ENCODE peak calls at places on chromosomes 12 and 14, in nine cellular contexts. M, X, U, D, I, E, C, G and F are unnamed samples.
A peak's percentile ranks its signal among the peaks of the same experiment; 100 is the strongest.

GRCh38 chr12:116266220-116266619 is 11.3 kb downstream of the MED13L start:
- DNase-seq in M (no peak), X (no peak), U (peak; percentile 36), D (peak; percentile 29), I (no peak), E (no peak), C (no peak), G (no peak), F (no peak)

GRCh38 chr12:117774986-117775775 is 193.6 kb downstream of the KSR2 start:
- DNase-seq in M (no peak), X (no peak), U (no peak), D (peak; percentile 1), I (no peak), E (no peak), C (no peak), G (no peak), F (no peak)

GRCh38 chr14:20818861-20819260 is 16.2 kb upstream of the RNASE1 start:
- DNase-seq in M (no peak), X (no peak), U (no peak), D (no peak), I (no peak), E (no peak), C (no peak), G (no peak), F (no peak)

GRCh38 chr12:104792570-104792969 is 165.5 kb downstream of the SLC41A2 start:
- DNase-seq in M (no peak), X (no peak), U (no peak), D (peak; percentile 74), I (peak; percentile 43), E (peak; percentile 75), C (peak; percentile 73), G (no peak), F (peak; percentile 35)

GRCh38 chr14:99395904-99396530 is 84.6 kb downstream of the SETD3 start:
- DNase-seq in M (no peak), X (peak; percentile 20), U (no peak), D (peak; percentile 36), I (peak; percentile 3), E (no peak), C (peak; percentile 60), G (no peak), F (peak; percentile 55)

GRCh38 chr12:7160183-7160582 is 29.3 kb upstream of the PEX5 start:
- DNase-seq in M (no peak), X (no peak), U (no peak), D (no peak), I (no peak), E (no peak), C (no peak), G (no peak), F (no peak)

GRCh38 chr14:68939893-68940613 is 39.0 kb downstream of the ACTN1 start:
- DNase-seq in M (no peak), X (no peak), U (peak; percentile 67), D (peak; percentile 95), I (peak; percentile 77), E (peak; percentile 97), C (peak; percentile 96), G (no peak), F (peak; percentile 98)

GRCh38 chr12:48781750-48782456 is 7.0 kb downstream of the ADCY6 start:
- DNase-seq in M (no peak), X (no peak), U (no peak), D (no peak), I (no peak), E (no peak), C (no peak), G (no peak), F (no peak)

GRCh38 chr14:71135911-71136310 is 228.7 kb downstream of the PCNX1 start:
- DNase-seq in M (no peak), X (no peak), U (no peak), D (no peak), I (no peak), E (no peak), C (no peak), G (no peak), F (no peak)

GRCh38 chr12:118307069-118307954 is 65.4 kb downstream of the TAOK3 start:
- DNase-seq in M (peak; percentile 12), X (no peak), U (no peak), D (peak; percentile 89), I (peak; percentile 91), E (peak; percentile 86), C (peak; percentile 82), G (no peak), F (peak; percentile 79)

GRCh38 chr12:53450936-53451335 is 966 bp upstream of the PCBP2 start:
- DNase-seq in M (no peak), X (no peak), U (no peak), D (no peak), I (no peak), E (no peak), C (no peak), G (no peak), F (no peak)

GRCh38 chr14:86942939-86943338 is 1050.0 kb downstream of the GALC start:
- DNase-seq in M (no peak), X (no peak), U (no peak), D (no peak), I (no peak), E (no peak), C (no peak), G (no peak), F (no peak)

GRCh38 chr12:120468271-120468845 is 1.2 kb downstream of the SRSF9 start:
- DNase-seq in M (no peak), X (no peak), U (no peak), D (peak; percentile 76), I (no peak), E (no peak), C (peak; percentile 39), G (no peak), F (no peak)

GRCh38 chr12:6384499-6385436 is 806 bp downstream of the LTBR start:
- DNase-seq in M (no peak), X (no peak), U (no peak), D (peak; percentile 36), I (no peak), E (no peak), C (no peak), G (no peak), F (no peak)

GRCh38 chr12:4153343-4153892 is 120.1 kb upstream of the CCND2 start:
- DNase-seq in M (peak; percentile 31), X (peak; percentile 19), U (no peak), D (no peak), I (no peak), E (no peak), C (no peak), G (no peak), F (no peak)

GRCh38 chr12:42904683-42905418 is 315.3 kb upstream of the PRICKLE1 start:
- DNase-seq in M (no peak), X (no peak), U (no peak), D (no peak), I (no peak), E (no peak), C (no peak), G (no peak), F (no peak)

GRCh38 chr12:52945389-52946232 is 3.3 kb upstream of the KRT18 start:
- DNase-seq in M (no peak), X (no peak), U (no peak), D (peak; percentile 89), I (peak; percentile 26), E (no peak), C (peak; percentile 89), G (peak; percentile 93), F (no peak)

GRCh38 chr14:91249841-91250616 is 5.5 kb upstream of the GPR68 start:
- DNase-seq in M (no peak), X (peak; percentile 53), U (no peak), D (no peak), I (no peak), E (no peak), C (peak; percentile 46), G (no peak), F (peak; percentile 93)

GRCh38 chr14:40413146-40413545 is 980.9 kb upstream of the FBXO33 start:
- DNase-seq in M (no peak), X (no peak), U (no peak), D (no peak), I (no peak), E (peak; percentile 42), C (peak; percentile 5), G (no peak), F (no peak)

GRCh38 chr12:24838531-24838950 is 110.4 kb downstream of the BCAT1 start:
- DNase-seq in M (no peak), X (no peak), U (no peak), D (peak; percentile 100), I (peak; percentile 55), E (no peak), C (no peak), G (no peak), F (no peak)

GRCh38 chr14:104518659-104519350 is 60.8 kb upstream of the C14orf180 start:
- DNase-seq in M (no peak), X (no peak), U (no peak), D (no peak), I (no peak), E (no peak), C (no peak), G (no peak), F (no peak)

GRCh38 chr12:112159146-112159541 is 33.8 kb downstream of the TRAFD1 start:
- DNase-seq in M (no peak), X (no peak), U (no peak), D (no peak), I (no peak), E (no peak), C (no peak), G (no peak), F (no peak)

GRCh38 chr12:50107416-50108268 is 3.8 kb downstream of the GPD1 start:
- DNase-seq in M (no peak), X (no peak), U (no peak), D (no peak), I (no peak), E (no peak), C (no peak), G (no peak), F (no peak)

GRCh38 chr12:46904406-46905240 is 78.8 kb upstream of the SLC38A4 start:
- DNase-seq in M (no peak), X (no peak), U (no peak), D (no peak), I (no peak), E (no peak), C (no peak), G (no peak), F (no peak)

GRCh38 chr14:104895207-104895785 is 29.4 kb upstream of the PLD4 start:
- DNase-seq in M (no peak), X (no peak), U (no peak), D (no peak), I (no peak), E (no peak), C (no peak), G (no peak), F (no peak)

GRCh38 chr12:50555471-50555885 is 50.7 kb downstream of the DIP2B start:
- DNase-seq in M (no peak), X (no peak), U (no peak), D (no peak), I (no peak), E (no peak), C (no peak), G (no peak), F (no peak)

GRCh38 chr12:32819424-32819823 is 63.7 kb upstream of the YARS2 start:
- DNase-seq in M (no peak), X (no peak), U (no peak), D (peak; percentile 27), I (no peak), E (no peak), C (no peak), G (no peak), F (no peak)

GRCh38 chr12:46442723-46443122 is 70.2 kb upstream of the SLC38A2 start:
- DNase-seq in M (no peak), X (no peak), U (no peak), D (no peak), I (no peak), E (no peak), C (no peak), G (no peak), F (no peak)

GRCh38 chr12:41972196-41972994 is 172.3 kb downstream of the GXYLT1 start:
- DNase-seq in M (no peak), X (no peak), U (no peak), D (peak; percentile 91), I (no peak), E (no peak), C (no peak), G (no peak), F (no peak)

GRCh38 chr14:21063479-21063878 is 5.9 kb downstream of the RNASE8 start:
- DNase-seq in M (no peak), X (no peak), U (peak; percentile 40), D (no peak), I (no peak), E (no peak), C (peak; percentile 72), G (no peak), F (peak; percentile 75)